ENCODE peak calls at places on chromosome 14, in four cellular contexts. B, J, C and M are unnamed samples.

GRCh38 chr14:72291908-72292688 is 359.9 kb downstream of the RGS6 start:
- DNase-seq in J (peak), B (no peak), C (no peak), M (peak)

GRCh38 chr14:38078393-38078792 is 129.3 kb upstream of the SSTR1 start:
- DNase-seq in J (no peak), C (peak), B (peak), M (peak)

GRCh38 chr14:104708606-104709268 is 15.3 kb upstream of the ADSS1 start:
- DNase-seq in B (peak), J (peak), C (no peak), M (no peak)

GRCh38 chr14:60723218-60724079 is 702 bp downstream of the SIX4 start:
- DNase-seq in J (peak), C (peak), B (peak), M (peak)

GRCh38 chr14:34275038-34275437 is 187.0 kb downstream of the SPTSSA start:
- DNase-seq in C (no peak), B (no peak), J (no peak), M (no peak)

GRCh38 chr14:76876076-76876475 is 49.9 kb downstream of the LRRC74A start:
- DNase-seq in J (peak), C (no peak), B (peak), M (peak)

GRCh38 chr14:61191751-61192150 is 89.4 kb downstream of the TMEM30B start:
- DNase-seq in B (no peak), J (no peak), C (no peak), M (no peak)

GRCh38 chr14:98494582-98494981 is 777.4 kb downstream of the BCL11B start:
- DNase-seq in J (no peak), B (no peak), C (no peak), M (peak)

GRCh38 chr14:91752956-91753355 is 21.1 kb upstream of the CATSPERB start:
- DNase-seq in J (no peak), B (no peak), C (no peak), M (no peak)

GRCh38 chr14:59918824-59919581 is 941 bp upstream of the LRRC9 start:
- DNase-seq in B (peak), C (no peak), J (peak), M (peak)

GRCh38 chr14:44404021-44404420 is 103.1 kb downstream of the FSCB start:
- DNase-seq in C (no peak), J (no peak), B (peak), M (no peak)

GRCh38 chr14:74148705-74149104 is 63.9 kb downstream of the LIN52 start:
- DNase-seq in J (no peak), B (no peak), C (no peak), M (no peak)

GRCh38 chr14:71141701-71142374 is 234.6 kb downstream of the PCNX1 start:
- DNase-seq in B (no peak), C (no peak), J (no peak), M (no peak)

GRCh38 chr14:77457115-77457521 is 283 bp downstream of the VIPAS39 start:
- DNase-seq in C (no peak), J (no peak), B (no peak), M (peak)

GRCh38 chr14:50944647-50945413 is 547 bp upstream of the PYGL start:
- DNase-seq in B (peak), C (peak), J (peak), M (peak)

GRCh38 chr14:22668417-22668816 is 24.3 kb upstream of the OR6J1 start:
- DNase-seq in B (no peak), J (no peak), C (no peak), M (no peak)

GRCh38 chr14:39617537-39617936 is 185.3 kb upstream of the FBXO33 start:
- DNase-seq in B (no peak), J (no peak), C (no peak), M (no peak)

GRCh38 chr14:36174767-36175424 is 1.6 kb downstream of the PTCSC3 start:
- DNase-seq in C (no peak), B (no peak), J (no peak), M (no peak)

GRCh38 chr14:56195219-56195618 is 77.0 kb downstream of the PELI2 start:
- DNase-seq in B (no peak), J (no peak), C (no peak), M (no peak)

GRCh38 chr14:65336191-65336591 is 76.3 kb upstream of the FUT8 start:
- DNase-seq in B (no peak), J (peak), C (no peak), M (no peak)

GRCh38 chr14:77058082-77058481 is 29.6 kb upstream of the IRF2BPL start:
- DNase-seq in B (no peak), J (no peak), C (no peak), M (no peak)

GRCh38 chr14:55702501-55702900 is 122.5 kb downstream of the KTN1 start:
- DNase-seq in B (no peak), C (no peak), J (no peak), M (no peak)

GRCh38 chr14:73743431-73743931 is 29.3 kb upstream of the PNMA1 start:
- DNase-seq in B (no peak), J (no peak), C (peak), M (no peak)

GRCh38 chr14:23629831-23630396 is 6.2 kb upstream of the DHRS2 start:
- DNase-seq in J (no peak), C (no peak), B (no peak), M (no peak)

GRCh38 chr14:39114073-39114838 is at the start of gene GEMIN2:
- DNase-seq in B (peak), C (peak), J (peak), M (peak)

GRCh38 chr14:52124791-52125661 is 56.2 kb upstream of the NID2 start:
- DNase-seq in J (peak), B (no peak), C (no peak), M (peak)

GRCh38 chr14:100693877-100694578 is 32.7 kb upstream of the DLK1 start:
- DNase-seq in J (no peak), B (no peak), C (no peak), M (no peak)

GRCh38 chr14:42556551-42556950 is 949.9 kb downstream of the LRFN5 start:
- DNase-seq in J (no peak), C (no peak), B (no peak), M (no peak)

GRCh38 chr14:95314609-95315008 is 5.1 kb downstream of the CLMN start:
- DNase-seq in J (peak), B (no peak), C (no peak), M (peak)

GRCh38 chr14:75547552-75548250 is 25.4 kb downstream of the BATF start:
- DNase-seq in C (no peak), J (no peak), B (peak), M (no peak)